ENCODE peak calls at places on chromosomes 1 and 21, in nine cellular contexts. K is endodermal cell, C is GM12865, O is fibroblast of lung, J is sigmoid colon, M is esophagus muscularis mucosa, S is foreskin fibroblast, Y is uterus, I is cardiac muscle cell. N is an unnamed sample.

GRCh38 chr1:41843378-41843777 is 75.3 kb downstream of the HIVEP3 start:
- DNase-seq in S (peak), Y (no peak), I (peak), O (peak), M (no peak), C (no peak), K (no peak), J (no peak), N (no peak)

GRCh38 chr1:206895320-206895719 is 1.9 kb upstream of the IL24 start:
- DNase-seq in K (no peak), C (no peak), M (no peak), S (no peak), I (no peak), Y (no peak), O (no peak), J (no peak), N (no peak)

GRCh38 chr1:91944087-91944486 is 5.1 kb upstream of the BRDT start:
- DNase-seq in I (peak), M (no peak), K (peak), S (no peak), Y (no peak), O (no peak), C (no peak), J (no peak), N (no peak)

GRCh38 chr21:45514311-45515021 is 27.8 kb downstream of the SLC19A1 start:
- DNase-seq in O (no peak), J (peak), I (no peak), S (no peak), Y (no peak), M (no peak), K (peak), C (no peak), N (no peak)

GRCh38 chr1:211985556-211986264 is 49.6 kb downstream of the INTS7 start:
- DNase-seq in O (no peak), K (no peak), M (no peak), Y (no peak), S (no peak), I (no peak), C (peak), J (no peak), N (no peak)

GRCh38 chr1:201103666-201104065 is 8.6 kb downstream of the CACNA1S start:
- DNase-seq in Y (no peak), J (no peak), S (no peak), C (no peak), M (no peak), K (no peak), I (no peak), O (no peak), N (no peak)

GRCh38 chr1:11078631-11079030 is 18.8 kb upstream of the SRM start:
- DNase-seq in K (no peak), S (peak), M (no peak), O (peak), Y (no peak), I (no peak), J (peak), C (no peak), N (no peak)

GRCh38 chr1:231613419-231614349 is 12.9 kb upstream of the DISC1 start:
- DNase-seq in J (no peak), S (no peak), M (no peak), I (no peak), O (no peak), K (no peak), C (peak), Y (no peak), N (no peak)

GRCh38 chr1:44327679-44328491 is 27.2 kb downstream of the ERI3 start:
- DNase-seq in J (peak), C (no peak), S (peak), K (peak), O (peak), Y (peak), I (peak), M (peak), N (peak)

GRCh38 chr1:152089014-152089674 is at the start of gene TCHHL1:
- DNase-seq in O (no peak), M (no peak), K (no peak), J (no peak), C (no peak), I (no peak), Y (no peak), S (no peak), N (no peak)

GRCh38 chr1:58815069-58815679 is 31.3 kb upstream of the JUN start:
- DNase-seq in C (peak), J (peak), S (peak), I (peak), O (peak), Y (peak), M (peak), K (peak), N (peak)

GRCh38 chr1:237789619-237790018 is 101.1 kb downstream of the ZP4 start:
- DNase-seq in Y (no peak), I (no peak), M (no peak), S (no peak), O (no peak), J (no peak), C (peak), K (no peak), N (no peak)

GRCh38 chr1:211814313-211814712 is 16.2 kb downstream of the LPGAT1 start:
- DNase-seq in C (no peak), I (no peak), M (no peak), S (no peak), J (no peak), Y (no peak), O (no peak), K (no peak), N (no peak)

GRCh38 chr1:33709780-33710713 is 153.8 kb upstream of the HMGB4 start:
- DNase-seq in O (no peak), M (peak), Y (no peak), S (peak), K (no peak), I (no peak), C (no peak), J (no peak), N (no peak)

GRCh38 chr1:41695118-41695517 is 210.6 kb upstream of the EDN2 start:
- DNase-seq in J (no peak), M (no peak), C (no peak), S (peak), K (no peak), I (peak), O (no peak), Y (no peak), N (peak)

GRCh38 chr1:110214454-110215404 is 4.6 kb downstream of the KCNC4 start:
- DNase-seq in S (no peak), I (peak), K (no peak), J (no peak), C (peak), M (no peak), Y (no peak), O (no peak), N (no peak)

GRCh38 chr21:19607983-19608668 is 1204.5 kb upstream of the TMPRSS15 start:
- DNase-seq in K (no peak), O (no peak), Y (no peak), S (no peak), I (no peak), J (no peak), C (no peak), M (no peak), N (no peak)

GRCh38 chr1:43786201-43786958 is 79.0 kb downstream of the ST3GAL3 start:
- DNase-seq in O (no peak), M (no peak), Y (no peak), J (peak), K (no peak), C (no peak), I (peak), S (no peak), N (no peak)

GRCh38 chr1:235650341-235651169 is 971 bp upstream of the GNG4 start:
- DNase-seq in J (peak), I (no peak), K (peak), O (peak), C (no peak), S (peak), Y (no peak), M (peak), N (no peak)

GRCh38 chr1:23249785-23250184 is 32.5 kb upstream of the HTR1D start:
- DNase-seq in I (peak), M (no peak), K (no peak), J (no peak), S (no peak), Y (no peak), O (peak), C (no peak), N (no peak)

GRCh38 chr1:211738709-211739301 is 63.4 kb upstream of the NEK2 start:
- DNase-seq in C (peak), J (no peak), M (peak), I (no peak), S (no peak), O (no peak), K (peak), Y (no peak), N (no peak)

GRCh38 chr1:105172803-105173202 is 1423.1 kb downstream of the AMY1C start:
- DNase-seq in Y (no peak), C (no peak), S (no peak), K (no peak), J (no peak), I (no peak), O (no peak), M (no peak), N (no peak)

GRCh38 chr1:78726686-78727085 is 77.1 kb downstream of the IFI44 start:
- DNase-seq in C (no peak), J (no peak), M (no peak), K (no peak), S (peak), Y (no peak), I (peak), O (no peak), N (no peak)

GRCh38 chr1:219304227-219305226 is 130.8 kb downstream of the LYPLAL1 start:
- DNase-seq in M (no peak), C (no peak), S (peak), O (peak), J (no peak), I (peak), Y (no peak), K (no peak), N (peak)

GRCh38 chr1:172653015-172653709 is 5.7 kb upstream of the FASLG start:
- DNase-seq in M (no peak), Y (no peak), S (no peak), K (no peak), C (no peak), J (no peak), I (peak), O (peak), N (no peak)

GRCh38 chr1:20785907-20786309 is 1.2 kb downstream of the HP1BP3 start:
- DNase-seq in J (no peak), K (no peak), O (peak), C (no peak), Y (no peak), M (peak), S (peak), I (no peak), N (no peak)

GRCh38 chr1:212980123-212980800 is 29.9 kb downstream of the VASH2 start:
- DNase-seq in J (no peak), C (no peak), O (peak), M (no peak), S (peak), K (peak), I (peak), Y (no peak), N (no peak)

GRCh38 chr1:75058424-75058823 is 75.8 kb upstream of the LHX8 start:
- DNase-seq in K (no peak), S (no peak), O (no peak), C (no peak), I (no peak), Y (no peak), M (no peak), J (no peak), N (no peak)

GRCh38 chr1:75053207-75053606 is 81.0 kb upstream of the LHX8 start:
- DNase-seq in S (no peak), O (no peak), M (no peak), C (no peak), I (no peak), K (peak), J (no peak), Y (no peak), N (no peak)
- TF ChIP-seq CTCF in S (no peak), O (no peak), M (no peak), C (peak), I (no peak), K (peak), J (no peak), Y (no peak), N (no peak)

DNA sequence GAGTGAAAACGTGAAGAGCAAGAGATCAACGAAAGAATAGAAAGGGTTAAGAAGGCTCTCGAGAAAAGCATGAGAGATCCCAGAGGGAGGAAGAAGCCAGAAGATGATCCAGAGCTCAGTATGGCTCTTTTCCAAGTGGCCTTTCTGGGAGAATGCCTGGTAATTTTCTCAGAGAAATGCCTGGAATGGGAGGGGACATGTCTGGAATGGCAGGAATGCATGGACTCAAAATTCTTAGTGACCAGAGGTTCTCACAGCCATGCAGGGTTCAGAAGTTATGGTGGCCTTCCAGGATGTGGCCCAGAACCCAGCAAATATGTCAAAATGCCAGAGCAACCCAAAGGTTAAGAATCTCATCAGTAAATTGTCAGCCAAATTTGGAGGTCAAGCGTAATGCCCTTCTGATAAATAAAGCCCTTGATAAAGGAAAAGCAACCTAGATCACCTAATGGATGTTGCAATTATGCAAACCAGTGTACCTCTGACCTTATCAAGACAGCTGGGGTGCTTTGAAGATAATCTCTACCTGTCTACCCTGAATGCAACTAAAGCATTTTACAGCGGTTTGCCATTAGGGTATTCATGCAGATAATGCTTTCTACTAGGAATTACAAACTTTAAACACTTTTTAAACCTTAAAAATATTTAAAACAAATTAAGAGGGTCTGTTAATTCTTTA is 53.1 kb downstream of the NBPF6 start:
- DNase-seq in S (peak), Y (no peak), I (peak), O (peak), M (no peak), J (no peak), K (peak), C (no peak), N (no peak)
- H3K4me3 ChIP-seq in S (no peak), Y (no peak), I (no peak), O (no peak), M (no peak), J (no peak), K (no peak), C (no peak), N (no peak)

GRCh38 chr21:42515708-42516502 is 2.3 kb downstream of the SLC37A1 start:
- DNase-seq in J (peak), K (no peak), M (no peak), O (no peak), C (no peak), I (no peak), Y (no peak), S (no peak), N (no peak)

GRCh38 chr21:42513985-42514882 is 582 bp downstream of the SLC37A1 start:
- DNase-seq in Y (no peak), M (no peak), I (peak), J (peak), S (peak), K (peak), C (peak), O (no peak), N (peak)

GRCh38 chr21:42514883-42515228 is 1.2 kb downstream of the SLC37A1 start:
- DNase-seq in O (no peak), C (peak), S (no peak), I (no peak), Y (no peak), K (no peak), J (no peak), M (no peak), N (no peak)

GRCh38 chr21:42512346-42513034 is 1.2 kb upstream of the SLC37A1 start:
- DNase-seq in I (no peak), Y (no peak), J (peak), C (no peak), O (no peak), S (no peak), M (no peak), K (no peak), N (no peak)

GRCh38 chr21:42513151-42513984 is at the start of gene SLC37A1:
- DNase-seq in S (peak), C (peak), Y (no peak), J (peak), K (peak), I (no peak), M (no peak), O (no peak), N (peak)
- TF ChIP-seq CTCF in S (no peak), C (no peak), Y (no peak), J (no peak), K (no peak), I (no peak), M (no peak), O (no peak), N (no peak)

GRCh38 chr1:215590779-215591491 is 23.8 kb downstream of the KCTD3 start:
- DNase-seq in S (no peak), I (no peak), C (no peak), Y (no peak), O (no peak), M (no peak), J (no peak), K (no peak), N (no peak)
- H3K4me3 ChIP-seq in S (no peak), I (no peak), C (no peak), Y (no peak), O (no peak), M (no peak), J (no peak), K (no peak), N (no peak)

DNA sequence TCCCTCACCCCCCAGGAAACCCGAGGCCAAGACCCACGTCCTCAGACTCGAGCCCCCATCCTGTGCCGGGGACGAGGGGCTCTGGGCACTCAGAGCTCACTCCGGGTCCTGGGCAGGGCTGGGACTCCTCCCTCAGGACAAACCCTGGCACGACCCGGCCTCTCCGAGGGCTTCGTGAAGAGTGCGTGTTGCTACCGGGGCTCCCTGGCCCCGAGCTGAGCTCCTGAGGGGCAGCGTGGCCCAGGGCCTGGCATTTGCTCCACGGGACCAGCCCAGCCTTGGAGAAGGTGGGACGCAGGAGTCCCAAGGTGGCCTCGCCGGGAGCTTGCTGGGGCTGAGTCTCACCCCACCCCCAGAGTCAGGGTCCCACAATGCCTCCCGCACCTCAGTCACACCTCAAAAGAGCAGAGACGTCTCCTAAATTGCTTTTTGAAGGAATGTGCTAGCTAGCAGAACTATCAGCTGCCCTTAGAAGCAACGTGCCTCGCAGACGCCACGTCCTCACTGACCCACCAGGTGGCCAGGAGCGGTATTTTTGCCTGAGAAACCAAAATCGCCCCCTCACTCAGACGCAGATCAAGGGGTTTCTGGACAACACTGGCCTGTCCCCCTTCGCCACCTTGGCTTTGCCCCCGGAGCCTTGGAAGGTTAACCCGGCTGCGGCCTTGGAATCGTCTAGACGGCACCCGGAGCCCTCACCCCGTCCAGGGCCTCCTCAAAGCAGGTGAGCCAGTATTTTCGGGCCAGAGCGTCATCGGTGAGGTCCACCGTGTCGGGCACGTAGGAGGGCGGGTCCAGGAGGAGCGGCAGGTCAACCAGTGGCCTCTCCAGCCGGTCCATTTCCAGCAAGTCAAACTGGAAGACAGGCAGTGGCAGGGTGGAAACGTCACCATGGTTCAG is 11.3 kb downstream of the PANK4 start:
- DNase-seq in Y (no peak), I (no peak), O (no peak), M (no peak), C (no peak), J (no peak), S (no peak), K (no peak), N (no peak)
- TF ChIP-seq CTCF in Y (no peak), I (no peak), O (no peak), M (no peak), C (no peak), J (no peak), S (no peak), K (peak), N (no peak)

GRCh38 chr1:176560681-176561080 is 97.7 kb downstream of the PAPPA2 start:
- DNase-seq in Y (no peak), O (no peak), J (no peak), S (peak), C (no peak), I (no peak), M (peak), K (no peak), N (no peak)

GRCh38 chr1:176557543-176558258 is 94.7 kb downstream of the PAPPA2 start:
- DNase-seq in I (no peak), M (no peak), K (no peak), O (no peak), C (no peak), Y (no peak), J (no peak), S (no peak), N (no peak)

GRCh38 chr1:176555911-176556687 is 93.1 kb downstream of the PAPPA2 start:
- DNase-seq in C (no peak), K (peak), J (no peak), S (no peak), M (no peak), I (no peak), O (no peak), Y (no peak), N (no peak)

GRCh38 chr1:176559474-176560390 is 96.8 kb downstream of the PAPPA2 start:
- DNase-seq in K (peak), O (peak), J (peak), M (no peak), Y (peak), C (peak), S (peak), I (peak), N (peak)
- H3K4me3 ChIP-seq in K (no peak), O (no peak), J (no peak), M (no peak), Y (no peak), C (no peak), S (no peak), I (no peak), N (no peak)

GRCh38 chr1:228082975-228083870 is 715 bp downstream of the ARF1 start:
- DNase-seq in I (peak), J (peak), M (no peak), O (peak), S (peak), Y (peak), C (peak), K (peak), N (peak)

GRCh38 chr1:228084797-228085196 is 2.3 kb downstream of the ARF1 start:
- DNase-seq in Y (no peak), J (no peak), S (no peak), I (no peak), O (no peak), C (no peak), K (no peak), M (no peak), N (peak)

GRCh38 chr1:228083871-228084278 is 1.4 kb downstream of the ARF1 start:
- DNase-seq in K (no peak), S (no peak), J (no peak), O (peak), M (no peak), Y (no peak), I (peak), C (no peak), N (no peak)

GRCh38 chr1:228085287-228085926 is 2.9 kb downstream of the ARF1 start:
- DNase-seq in K (peak), S (peak), M (no peak), I (peak), J (no peak), O (peak), C (no peak), Y (no peak), N (peak)

DNA sequence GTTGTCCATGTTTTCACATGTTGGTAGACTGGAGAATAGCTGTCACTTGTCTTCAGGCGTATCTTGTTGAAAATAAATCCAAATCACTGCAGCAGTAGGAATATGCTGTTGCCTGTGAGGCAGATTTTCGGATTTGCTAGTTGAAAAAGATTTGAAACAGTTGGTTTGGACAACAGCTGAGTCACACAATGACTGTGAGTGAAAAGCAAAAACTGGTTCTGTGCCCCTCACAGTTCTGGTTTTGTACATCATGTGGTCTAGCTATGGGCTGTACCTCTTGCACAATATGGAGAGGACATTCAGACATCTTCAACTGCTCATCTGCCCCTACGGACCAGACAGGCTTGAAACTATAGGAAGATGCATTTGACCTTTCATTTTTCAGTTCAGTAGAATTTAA is 1.8 kb downstream of the ARF1 start:
- DNase-seq in S (peak), C (peak), I (peak), Y (no peak), K (no peak), M (no peak), J (no peak), O (peak), N (peak)
- TF ChIP-seq CTCF in S (no peak), C (no peak), I (no peak), Y (no peak), K (no peak), M (no peak), J (no peak), O (no peak), N (no peak)

N was measured in heart left ventricle.